ENCODE peak calls at places on chromosome 13, in four cellular contexts. J is nephron progenitor cell; Y is neural progenitor cell; C is stimulated activated CD8-positive, alpha-beta memory T cell treated with anti-CD3 and anti-CD28 coated beads, Interleukin-7, amount 100 ng/mL, for 48 hours. K is an unnamed sample.

GRCh38 chr13:30718661-30719520 is 16.5 kb upstream of the ALOX5AP start:
- DNase-seq in J (no peak), Y (no peak), C (no peak), K (no peak)

GRCh38 chr13:113666951-113667701 is at the start of gene GRK1:
- DNase-seq in J (no peak), Y (peak; percentile 16), C (no peak), K (peak; percentile 54)

GRCh38 chr13:92719868-92720267 is 506.7 kb upstream of the GPC6 start:
- DNase-seq in J (no peak), Y (peak; percentile 43), C (no peak), K (peak; percentile 0)

GRCh38 chr13:27007166-27007565 is 164.4 kb downstream of the USP12 start:
- DNase-seq in J (no peak), Y (peak; percentile 17), C (no peak), K (no peak)

GRCh38 chr13:42028113-42028799 is 20.2 kb upstream of the DGKH start:
- DNase-seq in J (no peak), Y (no peak), C (no peak), K (no peak)

GRCh38 chr13:45967589-45967988 is 85.0 kb downstream of the ZC3H13 start:
- DNase-seq in J (no peak), Y (no peak), C (no peak), K (no peak)

GRCh38 chr13:52879950-52880650 is 31.7 kb upstream of the PCDH8 start:
- DNase-seq in J (no peak), Y (peak; percentile 44), C (no peak), K (peak; percentile 57)

GRCh38 chr13:27183561-27184147 is 12.0 kb upstream of the USP12 start:
- DNase-seq in J (no peak), Y (no peak), C (no peak), K (no peak)

GRCh38 chr13:50531917-50532899 is 311.3 kb downstream of the DLEU7 start:
- DNase-seq in J (no peak), Y (no peak), C (no peak), K (no peak)

GRCh38 chr13:40233731-40234195 is 432.7 kb downstream of the FOXO1 start:
- DNase-seq in J (peak; percentile 5), Y (no peak), C (no peak), K (no peak)

GRCh38 chr13:44698076-44698475 is 121.9 kb upstream of the TSC22D1 start:
- DNase-seq in J (peak; percentile 4), Y (peak; percentile 42), C (no peak), K (no peak)

GRCh38 chr13:80235131-80235530 is 105.8 kb downstream of the SPRY2 start:
- DNase-seq in J (peak; percentile 12), Y (no peak), C (no peak), K (no peak)

GRCh38 chr13:39462456-39462855 is 140.5 kb downstream of the LHFPL6 start:
- DNase-seq in J (no peak), Y (no peak), C (no peak), K (no peak)

GRCh38 chr13:54484166-54484565 is 1455.6 kb downstream of the OLFM4 start:
- DNase-seq in J (no peak), Y (no peak), C (no peak), K (no peak)

GRCh38 chr13:32594339-32594738 is 8.1 kb downstream of the PDS5B start:
- DNase-seq in J (no peak), Y (no peak), C (no peak), K (no peak)

GRCh38 chr13:26785845-26786630 is 25.5 kb upstream of the GPR12 start:
- DNase-seq in J (peak; percentile 25), Y (peak; percentile 30), C (peak; percentile 16), K (peak; percentile 48)

GRCh38 chr13:43087960-43088580 is 64.7 kb downstream of the DNAJC15 start:
- DNase-seq in J (no peak), Y (no peak), C (no peak), K (no peak)

GRCh38 chr13:114263590-114263989 is 17.8 kb upstream of the UPF3A start:
- DNase-seq in J (no peak), Y (no peak), C (no peak), K (no peak)

GRCh38 chr13:31595568-31595967 is 143.8 kb upstream of the RXFP2 start:
- DNase-seq in J (no peak), Y (no peak), C (no peak), K (no peak)

GRCh38 chr13:91882918-91883317 is 484.5 kb downstream of the GPC5 start:
- DNase-seq in J (no peak), Y (no peak), C (no peak), K (no peak)

GRCh38 chr13:114044486-114044885 is 70.6 kb upstream of the C13orf46 start:
- DNase-seq in J (no peak), Y (no peak), C (no peak), K (no peak)

GRCh38 chr13:77325371-77325941 is 1.4 kb downstream of the MYCBP2 start:
- DNase-seq in J (no peak), Y (no peak), C (no peak), K (no peak)

GRCh38 chr13:29439601-29440381 is 155.7 kb downstream of the SLC7A1 start:
- DNase-seq in J (no peak), Y (no peak), C (no peak), K (no peak)

GRCh38 chr13:61086052-61086451 is 329.6 kb downstream of the PCDH20 start:
- DNase-seq in J (no peak), Y (no peak), C (no peak), K (no peak)

GRCh38 chr13:36673838-36674326 is at the start of gene SERTM1:
- DNase-seq in J (peak; percentile 84), Y (peak; percentile 94), C (no peak), K (peak; percentile 92)

GRCh38 chr13:98515804-98516465 is 61.0 kb downstream of the STK24 start:
- DNase-seq in J (no peak), Y (peak; percentile 31), C (no peak), K (no peak)

GRCh38 chr13:36875431-36875830 is 44.6 kb downstream of the SMAD9 start:
- DNase-seq in J (no peak), Y (no peak), C (no peak), K (no peak)

GRCh38 chr13:41494202-41494601 is 36.9 kb downstream of the RGCC start:
- DNase-seq in J (no peak), Y (no peak), C (no peak), K (no peak)

GRCh38 chr13:93309886-93310520 is 83.4 kb downstream of the GPC6 start:
- DNase-seq in J (no peak), Y (peak; percentile 29), C (no peak), K (no peak)

GRCh38 chr13:73803997-73804396 is 330.2 kb downstream of the KLF12 start:
- DNase-seq in J (no peak), Y (no peak), C (no peak), K (no peak)

GRCh38 chr13:94967183-94968039 is 255.1 kb upstream of the SOX21 start:
- DNase-seq in J (peak; percentile 72), Y (peak; percentile 85), C (peak; percentile 15), K (peak; percentile 76)

GRCh38 chr13:24887759-24888158 is 123.8 kb downstream of the RNF17 start:
- DNase-seq in J (no peak), Y (no peak), C (no peak), K (no peak)

GRCh38 chr13:99123101-99124045 is 77.3 kb upstream of the UBAC2 start:
- DNase-seq in J (no peak), Y (no peak), C (no peak), K (no peak)

GRCh38 chr13:32881074-32881791 is 135.0 kb upstream of the KL start:
- DNase-seq in J (no peak), Y (no peak), C (no peak), K (no peak)

GRCh38 chr13:37148501-37148900 is 43.0 kb upstream of the CSNK1A1L start:
- DNase-seq in J (no peak), Y (no peak), C (no peak), K (no peak)

GRCh38 chr13:43749503-43749902 is 37.3 kb downstream of the ENOX1 start:
- DNase-seq in J (no peak), Y (no peak), C (no peak), K (no peak)

GRCh38 chr13:27929868-27930267 is 10.1 kb downstream of the PDX1 start:
- DNase-seq in J (no peak), Y (no peak), C (no peak), K (no peak)

GRCh38 chr13:39577833-39578232 is 25.2 kb downstream of the LHFPL6 start:
- DNase-seq in J (no peak), Y (no peak), C (no peak), K (no peak)

GRCh38 chr13:76512676-76513277 is 373.4 kb downstream of the KCTD12 start:
- DNase-seq in J (no peak), Y (no peak), C (no peak), K (no peak)

K was measured in H7.